ENCODE peak calls at places on chromosomes 5 and 9, in nine cellular contexts. M is dorsolateral prefrontal cortex, B is breast epithelium, W is GM23338, I is fibroblast of the aortic adventitia, N is colonic mucosa, J is neural crest cell, P is pancreas, Y is foreskin fibroblast. C is an unnamed sample.

GRCh38 chr5:143263272-143263810 is 140.1 kb downstream of the NR3C1 start:
- DNase-seq in M (no peak), B (no peak), W (no peak), I (peak; percentile 40), N (no peak), J (no peak), P (no peak), Y (no peak), C (no peak)

GRCh38 chr5:32282633-32283032 is 30.1 kb downstream of the MTMR12 start:
- DNase-seq in M (no peak), B (no peak), W (no peak), I (no peak), N (no peak), J (no peak), P (no peak), Y (no peak), C (no peak)

GRCh38 chr9:92406506-92406905 is 2.1 kb upstream of the OGN start:
- DNase-seq in M (no peak), B (no peak), W (no peak), I (peak; percentile 65), N (peak; percentile 34), J (no peak), P (no peak), Y (peak; percentile 11), C (peak; percentile 31)

GRCh38 chr5:1735320-1735970 is 64.2 kb downstream of the MRPL36 start:
- DNase-seq in M (no peak), B (no peak), W (no peak), I (no peak), N (peak; percentile 9), J (no peak), P (no peak), Y (no peak), C (no peak)

GRCh38 chr5:121313886-121314285 is 537.8 kb upstream of the FTMT start:
- DNase-seq in M (no peak), B (no peak), W (no peak), I (peak; percentile 51), N (no peak), J (no peak), P (no peak), Y (no peak), C (no peak)

GRCh38 chr5:172245823-172246222 is 37.7 kb downstream of the UBTD2 start:
- DNase-seq in M (no peak), B (no peak), W (no peak), I (peak; percentile 75), N (no peak), J (no peak), P (no peak), Y (peak; percentile 45), C (no peak)

GRCh38 chr5:133688386-133688785 is 76.0 kb upstream of the FSTL4 start:
- DNase-seq in M (no peak), B (no peak), W (no peak), I (no peak), N (no peak), J (no peak), P (no peak), Y (no peak), C (no peak)

GRCh38 chr9:130743644-130744043 is 50.1 kb downstream of the EXOSC2 start:
- DNase-seq in M (no peak), B (no peak), W (no peak), I (no peak), N (no peak), J (no peak), P (no peak), Y (no peak), C (no peak)

GRCh38 chr5:173679909-173680626 is 63.6 kb upstream of the BOD1 start:
- DNase-seq in M (no peak), B (no peak), W (no peak), I (no peak), N (no peak), J (no peak), P (peak; percentile 48), Y (no peak), C (no peak)

GRCh38 chr9:114606068-114606467 is 5.0 kb upstream of the TMEM268 start:
- DNase-seq in M (no peak), B (no peak), W (peak; percentile 29), I (no peak), N (no peak), J (peak; percentile 33), P (no peak), Y (no peak), C (no peak)

GRCh38 chr9:23826120-23826629 is at the start of gene ELAVL2:
- DNase-seq in M (peak; percentile 95), B (peak; percentile 92), W (peak; percentile 100), I (peak; percentile 90), N (peak; percentile 96), J (peak; percentile 94), P (peak; percentile 93), Y (peak; percentile 85), C (peak; percentile 82)

GRCh38 chr9:113957778-113958430 is 81.8 kb downstream of the ZNF618 start:
- DNase-seq in M (no peak), B (no peak), W (no peak), I (peak; percentile 96), N (peak; percentile 73), J (no peak), P (no peak), Y (peak; percentile 91), C (no peak)

GRCh38 chr5:1138445-1139207 is 26.8 kb upstream of the SLC12A7 start:
- DNase-seq in M (no peak), B (no peak), W (no peak), I (no peak), N (no peak), J (no peak), P (no peak), Y (no peak), C (no peak)

GRCh38 chr5:173512637-173513435 is 103.6 kb downstream of the BOD1 start:
- DNase-seq in M (no peak), B (no peak), W (no peak), I (no peak), N (no peak), J (no peak), P (no peak), Y (peak; percentile 23), C (no peak)

GRCh38 chr5:180340856-180341255 is 12.3 kb downstream of the GFPT2 start:
- DNase-seq in M (no peak), B (no peak), W (no peak), I (peak; percentile 49), N (no peak), J (no peak), P (no peak), Y (peak; percentile 62), C (no peak)

GRCh38 chr5:151222769-151223446 is 984 bp downstream of the CCDC69 start:
- DNase-seq in M (no peak), B (no peak), W (peak; percentile 58), I (peak; percentile 13), N (peak; percentile 52), J (no peak), P (peak; percentile 36), Y (no peak), C (peak; percentile 47)

GRCh38 chr5:151222054-151222768 is 1.7 kb downstream of the CCDC69 start:
- DNase-seq in M (no peak), B (no peak), W (no peak), I (no peak), N (no peak), J (no peak), P (peak; percentile 84), Y (no peak), C (no peak)

GRCh38 chr5:151224372-151224771 is 480 bp upstream of the CCDC69 start:
- DNase-seq in M (no peak), B (no peak), W (no peak), I (no peak), N (no peak), J (no peak), P (no peak), Y (no peak), C (no peak)

GRCh38 chr5:151225071-151225470 is 1.2 kb upstream of the CCDC69 start:
- DNase-seq in M (no peak), B (no peak), W (no peak), I (no peak), N (no peak), J (no peak), P (no peak), Y (no peak), C (no peak)

DNA sequence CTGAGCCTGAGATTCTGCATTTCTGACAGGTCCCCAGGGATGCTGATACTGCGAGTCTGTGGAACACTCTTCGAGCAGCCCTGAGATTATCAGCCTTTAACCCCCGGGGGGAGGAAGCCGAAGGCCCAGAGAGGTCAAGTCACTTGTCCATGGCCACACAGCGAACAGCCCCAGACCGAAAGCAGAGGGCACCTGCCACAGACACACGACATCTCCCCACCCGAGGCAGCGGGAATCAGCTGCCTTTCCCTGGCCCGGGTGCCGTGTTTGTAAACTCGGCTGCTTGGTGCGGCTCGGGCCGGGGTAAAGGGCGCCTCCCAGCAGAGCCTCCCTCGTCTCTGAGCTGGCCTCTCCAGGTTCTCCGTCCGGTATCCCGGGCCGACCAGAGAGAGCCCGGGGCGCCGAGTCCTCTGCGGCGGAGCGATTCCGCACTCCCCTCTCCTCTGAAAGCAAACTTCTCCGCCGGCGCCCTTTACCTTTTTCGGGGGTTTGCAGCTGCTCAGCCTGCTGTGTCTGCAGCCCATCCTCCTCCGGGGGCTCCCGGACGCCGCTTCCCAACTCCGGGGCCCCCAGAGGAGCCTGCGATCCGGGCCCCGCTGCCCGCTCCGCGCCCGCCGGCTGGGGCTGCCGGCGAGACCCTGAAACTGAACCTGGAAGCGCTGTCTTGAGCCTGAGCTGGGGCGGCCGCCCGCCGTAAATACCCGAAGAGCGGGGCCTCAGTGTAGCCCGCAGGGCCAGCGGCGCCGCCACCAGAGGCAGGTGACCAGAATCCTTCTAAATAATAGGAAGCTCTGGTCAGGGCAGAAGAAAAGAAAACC is at the start of gene CCDC69:
- DNase-seq in M (peak; percentile 56), B (peak; percentile 66), W (peak; percentile 88), I (peak; percentile 65), N (peak; percentile 75), J (peak; percentile 69), P (peak; percentile 75), Y (peak; percentile 85), C (peak; percentile 69)
- TF ChIP-seq CTCF in M (no peak), B (no peak), W (no peak), I (peak; percentile 47), N (no peak), J (peak; percentile 35), P (no peak), Y (no peak), C (peak; percentile 5)

GRCh38 chr9:15736569-15736968 is 183.7 kb downstream of the CCDC171 start:
- DNase-seq in M (no peak), B (no peak), W (no peak), I (no peak), N (no peak), J (no peak), P (no peak), Y (no peak), C (no peak)
- TF ChIP-seq CTCF in M (no peak), B (no peak), W (no peak), I (no peak), N (no peak), J (no peak), P (no peak), Y (no peak), C (no peak)

GRCh38 chr9:121440265-121440664 is 59.4 kb downstream of the GGTA1 start:
- DNase-seq in M (no peak), B (no peak), W (peak; percentile 49), I (peak; percentile 56), N (no peak), J (no peak), P (no peak), Y (peak; percentile 48), C (no peak)
- TF ChIP-seq CTCF in M (peak; percentile 12), B (no peak), W (peak; percentile 33), I (peak; percentile 54), N (no peak), J (peak; percentile 32), P (no peak), Y (no peak), C (no peak)

GRCh38 chr9:88751781-88752180 is 216.8 kb downstream of the NXNL2 start:
- DNase-seq in M (no peak), B (no peak), W (no peak), I (no peak), N (no peak), J (no peak), P (no peak), Y (no peak), C (no peak)
- TF ChIP-seq CTCF in M (no peak), B (no peak), W (no peak), I (no peak), N (no peak), J (no peak), P (no peak), Y (no peak), C (no peak)

C was measured in lung.